ENCODE peak calls at places on chromosome 2, in ten cellular contexts. One of them, this sample, is unnamed.

GRCh38 chr2:226247289-226248275 is 552.0 kb downstream of the IRS1 start:
- DNase-seq in PC-9: peak
- DNase-seq in MM.1S: no peak
- DNase-seq in OCI-LY7: no peak
- DNase-seq in PC-3: peak
- DNase-seq in fibroblast of lung: peak
- DNase-seq in SK-N-SH: no peak
- DNase-seq in HCT116: no peak
- DNase-seq in IMR-90: peak
- DNase-seq in GM12878: no peak
- DNase-seq in this sample: peak

GRCh38 chr2:151063271-151063670 is 198.4 kb downstream of the RBM43 start:
- DNase-seq in HCT116: no peak
- DNase-seq in fibroblast of lung: peak
- DNase-seq in PC-3: no peak
- DNase-seq in MM.1S: no peak
- DNase-seq in OCI-LY7: no peak
- DNase-seq in PC-9: no peak
- DNase-seq in SK-N-SH: peak
- DNase-seq in IMR-90: peak
- DNase-seq in GM12878: no peak
- DNase-seq in this sample: peak

GRCh38 chr2:174495365-174496012 is 8.7 kb upstream of the GPR155 start:
- DNase-seq in fibroblast of lung: no peak
- DNase-seq in IMR-90: peak
- DNase-seq in OCI-LY7: no peak
- DNase-seq in SK-N-SH: no peak
- DNase-seq in PC-3: peak
- DNase-seq in PC-9: peak
- DNase-seq in GM12878: no peak
- DNase-seq in HCT116: no peak
- DNase-seq in MM.1S: no peak
- DNase-seq in this sample: no peak

GRCh38 chr2:159156834-159157233 is 129.7 kb downstream of the WDSUB1 start:
- DNase-seq in SK-N-SH: no peak
- DNase-seq in PC-9: no peak
- DNase-seq in IMR-90: no peak
- DNase-seq in fibroblast of lung: no peak
- DNase-seq in HCT116: no peak
- DNase-seq in GM12878: no peak
- DNase-seq in MM.1S: no peak
- DNase-seq in OCI-LY7: no peak
- DNase-seq in PC-3: no peak
- DNase-seq in this sample: peak

GRCh38 chr2:104872866-104873688 is 19.2 kb downstream of the POU3F3 start:
- DNase-seq in HCT116: peak
- DNase-seq in PC-9: no peak
- DNase-seq in OCI-LY7: peak
- DNase-seq in fibroblast of lung: peak
- DNase-seq in PC-3: peak
- DNase-seq in MM.1S: peak
- DNase-seq in SK-N-SH: peak
- DNase-seq in GM12878: no peak
- DNase-seq in IMR-90: peak
- DNase-seq in this sample: peak

GRCh38 chr2:175309799-175310198 is 128.3 kb upstream of the ATP5MC3 start:
- DNase-seq in GM12878: no peak
- DNase-seq in MM.1S: peak
- DNase-seq in SK-N-SH: peak
- DNase-seq in OCI-LY7: peak
- DNase-seq in PC-9: no peak
- DNase-seq in IMR-90: peak
- DNase-seq in HCT116: peak
- DNase-seq in PC-3: peak
- DNase-seq in fibroblast of lung: peak
- DNase-seq in this sample: no peak

GRCh38 chr2:109129356-109129920 is 433 bp downstream of the SH3RF3 start:
- DNase-seq in OCI-LY7: no peak
- DNase-seq in HCT116: no peak
- DNase-seq in IMR-90: no peak
- DNase-seq in PC-3: peak
- DNase-seq in PC-9: no peak
- DNase-seq in GM12878: no peak
- DNase-seq in fibroblast of lung: peak
- DNase-seq in SK-N-SH: peak
- DNase-seq in MM.1S: peak
- DNase-seq in this sample: peak

GRCh38 chr2:110904410-110905148 is 172.2 kb downstream of the ACOXL start:
- DNase-seq in fibroblast of lung: no peak
- DNase-seq in PC-3: no peak
- DNase-seq in OCI-LY7: no peak
- DNase-seq in GM12878: no peak
- DNase-seq in HCT116: no peak
- DNase-seq in IMR-90: no peak
- DNase-seq in SK-N-SH: no peak
- DNase-seq in MM.1S: no peak
- DNase-seq in PC-9: no peak
- DNase-seq in this sample: no peak

GRCh38 chr2:102082591-102083586 is 59.7 kb upstream of the IL1R1 start:
- DNase-seq in OCI-LY7: no peak
- DNase-seq in IMR-90: peak
- DNase-seq in SK-N-SH: no peak
- DNase-seq in GM12878: peak
- DNase-seq in MM.1S: no peak
- DNase-seq in PC-3: peak
- DNase-seq in PC-9: no peak
- DNase-seq in fibroblast of lung: peak
- DNase-seq in HCT116: peak
- DNase-seq in this sample: peak

DNA sequence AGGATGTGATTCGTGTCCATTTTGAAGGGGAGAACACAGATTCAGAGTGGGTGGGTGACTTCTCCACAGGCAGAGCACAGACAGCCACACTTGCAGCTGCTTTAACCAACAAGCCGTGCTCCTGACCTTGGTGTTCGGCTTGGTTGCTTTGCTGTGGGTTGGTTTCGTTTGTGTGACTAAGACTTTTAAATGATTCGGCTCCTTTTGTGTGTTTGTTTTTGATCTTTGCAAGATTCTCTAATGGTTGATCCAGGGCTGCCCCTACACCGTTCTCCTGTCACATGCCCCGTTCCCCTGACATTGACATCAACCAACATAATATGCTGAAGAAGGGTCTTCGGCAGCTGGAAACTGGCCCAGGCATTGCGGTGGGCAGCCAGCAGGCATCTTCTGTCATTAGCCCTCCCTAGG is 95.9 kb upstream of the MBOAT2 start:
- DNase-seq in OCI-LY7: no peak
- DNase-seq in SK-N-SH: no peak
- DNase-seq in PC-9: no peak
- DNase-seq in IMR-90: peak
- DNase-seq in MM.1S: no peak
- DNase-seq in PC-3: peak
- DNase-seq in GM12878: peak
- DNase-seq in HCT116: no peak
- DNase-seq in fibroblast of lung: peak
- DNase-seq in this sample: no peak
- H3K4me2 ChIP-seq in OCI-LY7: no peak
- H3K4me2 ChIP-seq in SK-N-SH: no peak
- H3K4me2 ChIP-seq in PC-9: no peak
- H3K4me2 ChIP-seq in IMR-90: peak
- H3K4me2 ChIP-seq in MM.1S: no peak
- H3K4me2 ChIP-seq in PC-3: peak
- H3K4me2 ChIP-seq in GM12878: peak
- H3K4me2 ChIP-seq in HCT116: peak
- H3K4me2 ChIP-seq in fibroblast of lung: peak
- H3K4me2 ChIP-seq in this sample: no peak

GRCh38 chr2:169572821-169573159 is 875 bp downstream of the FASTKD1 start:
- DNase-seq in PC-9: no peak
- DNase-seq in HCT116: no peak
- DNase-seq in PC-3: peak
- DNase-seq in IMR-90: no peak
- DNase-seq in MM.1S: no peak
- DNase-seq in SK-N-SH: no peak
- DNase-seq in fibroblast of lung: peak
- DNase-seq in GM12878: no peak
- DNase-seq in OCI-LY7: no peak
- DNase-seq in this sample: no peak

GRCh38 chr2:169571571-169571970 is 2.1 kb downstream of the FASTKD1 start:
- DNase-seq in PC-3: no peak
- DNase-seq in OCI-LY7: no peak
- DNase-seq in HCT116: no peak
- DNase-seq in GM12878: no peak
- DNase-seq in PC-9: no peak
- DNase-seq in SK-N-SH: no peak
- DNase-seq in MM.1S: peak
- DNase-seq in IMR-90: no peak
- DNase-seq in fibroblast of lung: no peak
- DNase-seq in this sample: no peak

GRCh38 chr2:169572189-169572588 is 1.5 kb downstream of the FASTKD1 start:
- DNase-seq in MM.1S: no peak
- DNase-seq in SK-N-SH: no peak
- DNase-seq in IMR-90: no peak
- DNase-seq in PC-3: no peak
- DNase-seq in HCT116: no peak
- DNase-seq in OCI-LY7: no peak
- DNase-seq in PC-9: no peak
- DNase-seq in fibroblast of lung: no peak
- DNase-seq in GM12878: no peak
- DNase-seq in this sample: no peak

GRCh38 chr2:169573160-169573973 is at the start of gene FASTKD1:
- DNase-seq in IMR-90: peak
- DNase-seq in fibroblast of lung: peak
- DNase-seq in PC-9: peak
- DNase-seq in MM.1S: peak
- DNase-seq in HCT116: peak
- DNase-seq in SK-N-SH: peak
- DNase-seq in PC-3: peak
- DNase-seq in GM12878: peak
- DNase-seq in OCI-LY7: peak
- DNase-seq in this sample: peak

DNA sequence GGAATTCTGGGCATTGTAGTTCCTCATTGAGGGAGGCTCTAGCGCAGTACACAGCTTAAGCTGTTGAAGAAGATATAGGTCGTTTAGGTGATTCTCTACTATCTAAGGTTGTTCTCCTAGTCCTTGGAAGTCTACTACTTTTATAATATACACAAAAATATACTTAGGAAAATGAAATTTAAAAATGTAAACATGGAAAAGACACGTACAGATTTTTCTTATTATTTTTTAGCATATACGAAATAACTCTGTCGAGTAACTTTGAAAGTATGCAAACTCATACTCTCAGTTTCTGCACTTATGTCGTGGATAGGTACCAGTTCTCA is 272 bp upstream of the FASTKD1 start:
- DNase-seq in MM.1S: no peak
- DNase-seq in HCT116: no peak
- DNase-seq in GM12878: no peak
- DNase-seq in PC-3: no peak
- DNase-seq in PC-9: no peak
- DNase-seq in SK-N-SH: no peak
- DNase-seq in OCI-LY7: no peak
- DNase-seq in IMR-90: no peak
- DNase-seq in fibroblast of lung: no peak
- DNase-seq in this sample: peak
- H3K4me3 ChIP-seq in MM.1S: peak
- H3K4me3 ChIP-seq in HCT116: peak
- H3K4me3 ChIP-seq in GM12878: peak
- H3K4me3 ChIP-seq in PC-3: peak
- H3K4me3 ChIP-seq in PC-9: peak
- H3K4me3 ChIP-seq in SK-N-SH: peak
- H3K4me3 ChIP-seq in OCI-LY7: peak
- H3K4me3 ChIP-seq in IMR-90: peak
- H3K4me3 ChIP-seq in fibroblast of lung: peak
- H3K4me3 ChIP-seq in this sample: peak

DNA sequence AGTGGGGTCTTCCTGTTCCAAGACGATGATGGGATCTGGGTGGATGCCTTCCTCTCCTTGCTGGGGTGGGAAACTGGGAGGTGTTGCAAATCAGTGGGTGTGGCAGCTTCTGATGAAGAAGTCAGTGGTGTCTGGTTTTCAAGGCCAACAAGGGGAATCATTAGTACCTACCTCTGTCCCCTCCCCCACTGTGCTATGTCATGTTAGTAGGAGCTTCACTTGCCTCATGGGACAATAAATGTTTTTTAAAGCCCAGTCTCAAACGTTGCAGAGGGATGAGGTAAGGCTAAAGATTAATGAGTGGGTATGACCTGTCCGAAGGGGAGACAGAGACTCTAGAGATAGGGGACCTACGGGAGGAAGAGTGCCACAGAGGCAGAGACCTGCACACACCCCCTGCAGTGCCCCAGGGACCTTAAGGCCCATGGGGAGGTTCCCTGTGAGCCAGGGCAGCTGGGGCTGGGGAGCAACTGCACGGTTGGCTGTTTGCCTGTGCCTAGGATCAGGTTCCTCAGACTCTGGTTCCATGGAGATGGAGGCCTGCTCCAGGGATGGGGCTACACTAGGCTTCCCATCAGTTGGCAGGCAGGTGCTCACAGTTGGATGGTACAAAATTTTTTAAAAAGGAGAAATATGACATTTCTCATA is 37.8 kb upstream of the SLC1A4 start:
- DNase-seq in HCT116: no peak
- DNase-seq in PC-3: no peak
- DNase-seq in fibroblast of lung: no peak
- DNase-seq in IMR-90: no peak
- DNase-seq in MM.1S: no peak
- DNase-seq in GM12878: no peak
- DNase-seq in PC-9: no peak
- DNase-seq in OCI-LY7: no peak
- DNase-seq in SK-N-SH: no peak
- DNase-seq in this sample: no peak
- H3K4me2 ChIP-seq in HCT116: no peak
- H3K4me2 ChIP-seq in PC-3: no peak
- H3K4me2 ChIP-seq in fibroblast of lung: no peak
- H3K4me2 ChIP-seq in IMR-90: no peak
- H3K4me2 ChIP-seq in MM.1S: peak
- H3K4me2 ChIP-seq in GM12878: no peak
- H3K4me2 ChIP-seq in PC-9: no peak
- H3K4me2 ChIP-seq in OCI-LY7: no peak
- H3K4me2 ChIP-seq in SK-N-SH: no peak
- H3K4me2 ChIP-seq in this sample: no peak

DNA sequence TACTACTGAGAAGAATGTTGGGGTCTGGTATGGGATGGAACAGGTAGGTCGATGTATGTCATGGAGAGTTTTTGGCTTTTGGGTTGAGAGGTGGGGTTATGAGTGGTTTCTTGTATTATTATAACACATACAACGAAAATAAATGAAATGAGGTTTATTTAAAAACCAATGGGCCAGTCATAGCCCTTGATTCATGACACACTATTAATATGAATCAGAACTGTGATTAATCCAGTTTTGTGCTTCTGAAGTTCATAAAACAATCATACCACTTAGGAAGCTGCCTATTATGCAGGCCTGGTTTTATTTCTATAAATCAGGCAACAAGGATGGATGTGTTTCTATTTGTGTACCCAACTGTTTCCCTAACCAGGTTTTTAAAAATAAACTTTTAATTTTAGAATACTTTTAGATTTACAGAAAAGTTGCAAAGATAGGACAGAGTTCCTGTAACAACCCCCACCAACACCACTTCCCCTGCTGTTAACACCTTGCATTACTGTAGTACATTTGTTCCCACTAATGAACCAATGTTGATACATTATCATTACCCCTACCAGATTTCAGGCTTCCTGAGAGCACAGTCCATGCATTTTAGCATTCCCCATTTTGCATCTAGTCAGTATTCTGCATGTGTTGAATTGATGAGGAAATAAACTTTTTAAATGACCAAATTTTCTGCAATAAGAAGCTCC is 37.5 kb upstream of the NCOA1 start:
- DNase-seq in HCT116: no peak
- DNase-seq in IMR-90: no peak
- DNase-seq in MM.1S: no peak
- DNase-seq in PC-9: no peak
- DNase-seq in PC-3: no peak
- DNase-seq in SK-N-SH: no peak
- DNase-seq in fibroblast of lung: no peak
- DNase-seq in OCI-LY7: no peak
- DNase-seq in GM12878: no peak
- DNase-seq in this sample: peak
- H3K4me3 ChIP-seq in HCT116: no peak
- H3K4me3 ChIP-seq in IMR-90: no peak
- H3K4me3 ChIP-seq in MM.1S: no peak
- H3K4me3 ChIP-seq in PC-9: no peak
- H3K4me3 ChIP-seq in PC-3: no peak
- H3K4me3 ChIP-seq in SK-N-SH: no peak
- H3K4me3 ChIP-seq in fibroblast of lung: peak
- H3K4me3 ChIP-seq in OCI-LY7: no peak
- H3K4me3 ChIP-seq in GM12878: no peak
- H3K4me3 ChIP-seq in this sample: no peak

This sample was measured in mammary epithelial cell.